ENCODE peak calls at places on chromosomes 16 and 17, in five cellular contexts. U is NCI-H345; X is HT1080; N is HTR-8/SVneo; S is CD8-positive, alpha-beta T cell. Q is an unnamed sample.

GRCh38 chr16:89629827-89630610 is 16.6 kb downstream of the DPEP1 start:
- DNase-seq in N (no peak), X (no peak), U (no peak), S (no peak), Q (no peak)

GRCh38 chr17:22507823-22508222 is 815.5 kb downstream of the KCNJ18 start:
- DNase-seq in N (no peak), S (no peak), U (no peak), X (peak), Q (no peak)

GRCh38 chr16:81901483-81901882 is 109.8 kb downstream of the SDR42E1 start:
- DNase-seq in S (no peak), N (peak), X (peak), U (no peak), Q (no peak)

GRCh38 chr16:88086571-88087516 is 135.6 kb downstream of the BANP start:
- DNase-seq in X (no peak), N (no peak), S (no peak), U (no peak), Q (no peak)

GRCh38 chr17:31495049-31495885 is 103.8 kb downstream of the RAB11FIP4 start:
- DNase-seq in X (no peak), U (peak), N (no peak), S (no peak), Q (no peak)

GRCh38 chr16:56849690-56850680 is 15.0 kb upstream of the SLC12A3 start:
- DNase-seq in S (no peak), N (no peak), X (no peak), U (no peak), Q (no peak)

GRCh38 chr17:82240506-82241182 is 11.8 kb downstream of the SLC16A3 start:
- DNase-seq in X (no peak), S (no peak), U (no peak), N (no peak), Q (no peak)

GRCh38 chr17:49497147-49498036 is 2.3 kb downstream of the NGFR start:
- DNase-seq in S (no peak), U (peak), X (no peak), N (no peak), Q (no peak)

GRCh38 chr17:65750678-65751077 is 189.2 kb upstream of the AXIN2 start:
- DNase-seq in N (peak), U (peak), X (peak), S (peak), Q (peak)

GRCh38 chr17:32783602-32784001 is 93.3 kb downstream of the MYO1D start:
- DNase-seq in N (peak), S (no peak), X (peak), U (peak), Q (peak)

GRCh38 chr17:51540151-51540550 is 279.8 kb downstream of the UTP18 start:
- DNase-seq in S (no peak), U (no peak), X (peak), N (no peak), Q (no peak)

GRCh38 chr16:82801361-82801760 is 174.6 kb downstream of the CDH13 start:
- DNase-seq in N (no peak), S (no peak), X (peak), U (no peak), Q (no peak)

GRCh38 chr17:40028595-40028994 is 13.4 kb downstream of the CSF3 start:
- DNase-seq in N (no peak), X (no peak), U (no peak), S (no peak), Q (no peak)

GRCh38 chr17:58189436-58190146 is 2.9 kb upstream of the EPX start:
- DNase-seq in U (no peak), S (no peak), X (peak), N (peak), Q (no peak)

GRCh38 chr17:6556121-6557039 is at the start of gene PITPNM3:
- DNase-seq in X (no peak), U (peak), S (no peak), N (no peak), Q (no peak)

GRCh38 chr16:50023626-50024025 is 1.4 kb upstream of the CNEP1R1 start:
- DNase-seq in N (no peak), X (no peak), S (no peak), U (no peak), Q (no peak)

GRCh38 chr17:2214047-2214717 is 89.4 kb downstream of the SMG6 start:
- DNase-seq in N (peak), S (no peak), U (no peak), X (peak), Q (no peak)

GRCh38 chr17:50363217-50364060 is 9.5 kb downstream of the MRPL27 start:
- DNase-seq in U (no peak), S (no peak), X (no peak), N (no peak), Q (no peak)

GRCh38 chr17:56213031-56213430 is 59.8 kb downstream of the ANKFN1 start:
- DNase-seq in U (no peak), S (no peak), X (no peak), N (no peak), Q (no peak)

GRCh38 chr16:58013201-58013956 is 12.2 kb downstream of the USB1 start:
- DNase-seq in X (no peak), N (no peak), U (no peak), S (no peak), Q (no peak)

GRCh38 chr17:75240394-75241142 is 20.8 kb downstream of the GGA3 start:
- DNase-seq in S (no peak), X (peak), U (peak), N (peak), Q (peak)

GRCh38 chr17:71339219-71339618 is 781.6 kb upstream of the SOX9 start:
- DNase-seq in U (no peak), X (no peak), S (no peak), N (no peak), Q (no peak)

GRCh38 chr17:81412490-81413093 is 17.3 kb downstream of the BAHCC1 start:
- DNase-seq in S (peak), X (no peak), N (no peak), U (no peak), Q (peak)

GRCh38 chr16:71924710-71925109 is 29.4 kb downstream of the IST1 start:
- DNase-seq in U (no peak), N (no peak), X (no peak), S (no peak), Q (no peak)

Q was measured in CD4-positive, alpha-beta memory T cell.